ENCODE peak calls at places on chromosomes 7 and 10, in seven cellular contexts. F is chondrocyte, D is GM12892, M is mesothelial cell of epicardium, K is SW480, B is SK-MEL-5, H is fibroblast of villous mesenchyme. P is an unnamed sample.
A peak's percentile ranks its signal among the peaks of the same experiment; 100 is the strongest.

GRCh38 chr7:133688483-133689239 is 435.8 kb downstream of the EXOC4 start:
- DNase-seq in H (peak; percentile 73), B (no peak), D (no peak), K (no peak), F (no peak), M (no peak), P (no peak)

GRCh38 chr7:4931932-4932331 is 27.1 kb downstream of the MMD2 start:
- DNase-seq in K (peak; percentile 85), B (peak; percentile 87), D (no peak), M (peak; percentile 40), F (no peak), H (no peak), P (peak; percentile 37)

GRCh38 chr7:14886533-14886932 is 16.0 kb downstream of the DGKB start:
- DNase-seq in K (no peak), H (no peak), D (no peak), B (no peak), M (no peak), F (no peak), P (no peak)

GRCh38 chr7:77242535-77242934 is 42.9 kb upstream of the FGL2 start:
- DNase-seq in M (no peak), H (no peak), D (no peak), B (no peak), K (no peak), F (no peak), P (no peak)

GRCh38 chr10:9814285-9814866 is 1203.3 kb upstream of the CELF2 start:
- DNase-seq in K (no peak), B (no peak), M (no peak), F (no peak), H (peak; percentile 44), D (no peak), P (no peak)

GRCh38 chr10:131662851-131663250 is 238.0 kb upstream of the PPP2R2D start:
- DNase-seq in M (no peak), H (no peak), F (peak; percentile 68), K (no peak), B (no peak), D (no peak), P (no peak)

GRCh38 chr10:15863733-15864132 is 3.4 kb upstream of the MINDY3 start:
- DNase-seq in H (no peak), B (no peak), M (no peak), K (no peak), D (no peak), F (no peak), P (no peak)

GRCh38 chr7:121932768-121933167 is 59.8 kb downstream of the PTPRZ1 start:
- DNase-seq in H (no peak), F (no peak), D (no peak), K (no peak), M (no peak), B (no peak), P (no peak)

GRCh38 chr7:75876126-75876881 is 2.5 kb upstream of the RHBDD2 start:
- DNase-seq in B (no peak), K (no peak), H (no peak), M (no peak), F (no peak), D (no peak), P (no peak)

GRCh38 chr10:69446229-69446628 is 5.0 kb upstream of the TSPAN15 start:
- DNase-seq in F (no peak), K (no peak), M (no peak), B (no peak), D (no peak), H (peak; percentile 50), P (no peak)

GRCh38 chr10:69421611-69422308 is 5.0 kb upstream of the TACR2 start:
- DNase-seq in M (no peak), K (no peak), B (no peak), H (peak; percentile 95), D (no peak), F (no peak), P (no peak)

GRCh38 chr7:120190109-120190508 is 82.9 kb upstream of the KCND2 start:
- DNase-seq in K (no peak), D (no peak), H (no peak), B (no peak), M (no peak), F (no peak), P (no peak)

GRCh38 chr7:5296627-5297226 is 14.0 kb downstream of the SLC29A4 start:
- DNase-seq in B (no peak), F (no peak), M (peak; percentile 75), H (no peak), K (peak; percentile 60), D (peak; percentile 52), P (no peak)

GRCh38 chr7:99194301-99194700 is 13.6 kb downstream of the KPNA7 start:
- DNase-seq in D (no peak), B (no peak), M (no peak), K (no peak), F (no peak), H (peak; percentile 11), P (no peak)

GRCh38 chr10:18409599-18410397 is 241.6 kb downstream of the NSUN6 start:
- DNase-seq in F (no peak), M (no peak), K (no peak), B (no peak), H (no peak), D (no peak), P (no peak)

GRCh38 chr7:34756025-34756437 is 98.0 kb downstream of the NPSR1 start:
- DNase-seq in K (peak; percentile 63), H (no peak), F (no peak), B (no peak), D (no peak), M (no peak), P (peak; percentile 69)

GRCh38 chr7:2753148-2753547 is 65.1 kb downstream of the AMZ1 start:
- DNase-seq in D (no peak), K (no peak), F (no peak), H (no peak), B (no peak), M (no peak), P (no peak)

GRCh38 chr10:71213127-71213616 is 802 bp downstream of the UNC5B start:
- DNase-seq in H (peak; percentile 91), B (no peak), M (peak; percentile 71), D (no peak), K (peak; percentile 92), F (no peak), P (no peak)

GRCh38 chr7:97219237-97219636 is 101.7 kb downstream of the SDHAF3 start:
- DNase-seq in H (no peak), F (no peak), K (no peak), M (no peak), B (no peak), D (no peak), P (no peak)

GRCh38 chr10:117743517-117743916 is 201.0 kb downstream of the EMX2 start:
- DNase-seq in B (no peak), K (no peak), H (no peak), M (no peak), D (no peak), F (no peak), P (no peak)

GRCh38 chr10:107425844-107426553 is 261.5 kb upstream of the SORCS1 start:
- DNase-seq in H (no peak), K (no peak), F (no peak), B (peak; percentile 76), M (no peak), D (no peak), P (no peak)

GRCh38 chr7:157485961-157486510 is 149.2 kb downstream of the DNAJB6 start:
- DNase-seq in H (no peak), F (no peak), D (no peak), K (no peak), B (no peak), M (peak; percentile 17), P (no peak)

GRCh38 chr7:17071866-17072265 is 190.1 kb upstream of the AGR3 start:
- DNase-seq in D (peak; percentile 8), M (no peak), B (no peak), K (no peak), F (no peak), H (no peak), P (no peak)

GRCh38 chr10:354901-355617 is 219.8 kb downstream of the ZMYND11 start:
- DNase-seq in H (no peak), F (no peak), B (no peak), M (no peak), K (no peak), D (no peak), P (no peak)

GRCh38 chr10:117312430-117312829 is 62.8 kb downstream of the PDZD8 start:
- DNase-seq in F (no peak), H (peak; percentile 10), D (no peak), K (no peak), M (no peak), B (no peak), P (no peak)

GRCh38 chr10:72044417-72045041 is 43.8 kb downstream of the SPOCK2 start:
- DNase-seq in B (peak; percentile 67), H (peak; percentile 41), D (no peak), K (no peak), F (no peak), M (no peak), P (peak; percentile 61)

GRCh38 chr7:158164101-158165095 is 423.2 kb downstream of the PTPRN2 start:
- DNase-seq in K (no peak), M (no peak), H (no peak), F (no peak), D (no peak), B (no peak), P (no peak)

P was measured in HepG2.